ENCODE peak calls at places on chromosomes 6 and 20, in seven cellular contexts. P, N, Q, C, K, Y and I are unnamed samples.

GRCh38 chr6:109093732-109094131 is 914 bp downstream of the SESN1 start:
- DNase-seq in K (no peak), Q (peak; percentile 18), P (no peak), N (no peak), C (no peak), Y (no peak), I (peak; percentile 42)

GRCh38 chr20:7332169-7332568 is 564.7 kb downstream of the BMP2 start:
- DNase-seq in K (no peak), P (no peak), Y (no peak), C (no peak), Q (no peak), N (no peak), I (no peak)

GRCh38 chr20:20364016-20364746 is 3.7 kb upstream of the INSM1 start:
- DNase-seq in Y (peak; percentile 14), Q (no peak), N (peak; percentile 26), C (no peak), P (no peak), K (peak; percentile 34), I (no peak)

GRCh38 chr20:1391640-1392442 is 1.0 kb downstream of the FKBP1A start:
- DNase-seq in K (no peak), Y (no peak), Q (peak; percentile 48), C (no peak), N (no peak), P (no peak), I (peak; percentile 82)

GRCh38 chr6:72672906-72673305 is 51.0 kb downstream of the KCNQ5 start:
- DNase-seq in K (no peak), Q (no peak), N (no peak), C (no peak), P (no peak), Y (no peak), I (no peak)

GRCh38 chr20:6489361-6490154 is 277.9 kb upstream of the BMP2 start:
- DNase-seq in Q (peak; percentile 75), N (no peak), K (no peak), C (no peak), Y (no peak), P (no peak), I (no peak)

GRCh38 chr20:62876826-62877728 is 15.5 kb upstream of the TCFL5 start:
- DNase-seq in Q (no peak), K (no peak), N (no peak), P (peak; percentile 78), C (no peak), Y (no peak), I (peak; percentile 52)

GRCh38 chr6:128519931-128520435 is 416 bp downstream of the PTPRK start:
- DNase-seq in N (peak; percentile 20), P (no peak), Q (no peak), Y (peak; percentile 52), K (no peak), C (no peak), I (no peak)

GRCh38 chr6:25499851-25500250 is 152.2 kb upstream of the SCGN start:
- DNase-seq in Q (peak; percentile 72), P (no peak), N (no peak), Y (no peak), K (no peak), C (peak; percentile 17), I (no peak)

GRCh38 chr6:125812394-125813231 is 21.9 kb downstream of the NCOA7 start:
- DNase-seq in Y (no peak), P (no peak), K (no peak), C (no peak), N (no peak), Q (peak; percentile 99), I (peak; percentile 97)

GRCh38 chr6:2254747-2255146 is 9.3 kb upstream of the GMDS start:
- DNase-seq in Y (no peak), K (no peak), P (no peak), Q (no peak), C (no peak), N (no peak), I (no peak)

GRCh38 chr6:125957845-125958244 is 1.3 kb downstream of the HINT3 start:
- DNase-seq in Q (peak; percentile 33), Y (no peak), P (no peak), C (peak; percentile 25), K (no peak), N (no peak), I (peak; percentile 74)

GRCh38 chr6:31529329-31530150 is 778 bp downstream of the MCCD1 start:
- DNase-seq in Q (no peak), C (no peak), Y (no peak), K (no peak), N (no peak), P (no peak), I (no peak)

GRCh38 chr6:12806811-12807210 is 90.2 kb downstream of the PHACTR1 start:
- DNase-seq in P (no peak), Y (no peak), C (no peak), K (no peak), Q (no peak), N (no peak), I (peak; percentile 21)

DNA sequence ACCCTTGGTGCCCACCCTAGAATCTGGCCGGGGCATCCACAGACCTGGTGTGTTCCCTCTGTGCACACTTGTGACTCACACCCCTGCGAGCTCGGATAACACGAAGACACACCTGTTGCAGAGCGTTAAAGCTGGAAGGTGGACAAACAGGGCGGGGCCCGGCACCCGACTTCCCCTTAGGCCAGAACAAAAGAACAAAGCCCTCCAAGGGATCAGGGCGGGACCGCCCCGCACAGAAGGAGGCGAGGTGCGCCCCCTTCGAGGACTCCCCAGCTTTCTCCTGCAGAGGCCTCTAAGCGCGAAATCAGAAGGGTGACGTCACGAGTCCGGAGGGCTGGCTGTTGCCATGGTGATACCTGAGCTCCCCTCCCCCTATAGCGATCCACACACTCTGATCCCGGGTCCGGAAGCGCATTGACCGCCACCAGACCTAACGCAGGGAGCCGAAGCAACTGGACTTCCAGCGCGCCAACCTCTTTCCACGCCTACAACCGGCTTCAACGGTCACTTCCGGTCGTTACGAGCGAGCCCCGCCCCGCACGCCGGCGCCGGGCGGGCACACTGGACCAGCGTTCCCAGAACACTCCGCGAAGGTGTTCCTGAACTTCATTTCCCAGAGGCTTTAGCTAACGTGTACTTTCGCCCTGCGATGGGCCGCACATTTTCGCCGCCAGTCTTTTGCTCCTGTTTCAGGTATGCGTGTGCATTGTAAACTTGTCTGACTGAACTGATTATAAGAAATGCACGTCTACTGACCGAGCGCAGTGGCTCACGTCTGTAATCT is at the start of gene ZNF184:
- DNase-seq in N (peak; percentile 99), Y (peak; percentile 95), C (peak; percentile 98), Q (peak; percentile 99), K (peak; percentile 90), P (peak; percentile 95), I (peak; percentile 98)
- TF ChIP-seq CTCF in N (peak; percentile 17), Y (peak; percentile 24), C (no peak), Q (no peak), K (no peak), P (peak; percentile 27), I (no peak)

GRCh38 chr6:85118233-85118632 is 331.6 kb upstream of the NT5E start:
- DNase-seq in Q (no peak), N (no peak), C (peak; percentile 4), P (no peak), K (no peak), Y (no peak), I (no peak)
- TF ChIP-seq CTCF in Q (peak; percentile 5), N (peak; percentile 29), C (no peak), P (no peak), K (peak; percentile 30), Y (peak; percentile 30), I (no peak)

GRCh38 chr6:7669742-7670141 is 56.2 kb upstream of the BMP6 start:
- DNase-seq in P (no peak), K (no peak), C (no peak), N (no peak), Y (no peak), Q (no peak), I (peak; percentile 13)
- TF ChIP-seq CTCF in P (no peak), K (no peak), C (no peak), N (no peak), Y (no peak), Q (no peak), I (no peak)

GRCh38 chr6:120274547-120274946 is 925.0 kb upstream of the MAN1A1 start:
- DNase-seq in K (no peak), C (no peak), Y (no peak), Q (no peak), N (no peak), P (no peak), I (no peak)
- TF ChIP-seq CTCF in K (no peak), C (no peak), Y (no peak), Q (no peak), N (peak; percentile 17), P (no peak), I (no peak)

GRCh38 chr20:36541227-36542018 is at the start of gene MYL9:
- DNase-seq in Y (peak; percentile 54), P (peak; percentile 97), N (peak; percentile 44), Q (peak; percentile 81), C (peak; percentile 69), K (peak; percentile 36), I (peak; percentile 85)

GRCh38 chr20:36538026-36538764 is 3.1 kb upstream of the MYL9 start:
- DNase-seq in N (no peak), K (no peak), C (no peak), Y (no peak), P (no peak), Q (peak; percentile 65), I (peak; percentile 88)

GRCh38 chr20:36542019-36542488 is 735 bp downstream of the MYL9 start:
- DNase-seq in P (peak; percentile 72), Y (peak; percentile 30), K (peak; percentile 41), Q (peak; percentile 59), C (peak; percentile 33), N (no peak), I (peak; percentile 64)

GRCh38 chr20:36542516-36543186 is 1.3 kb downstream of the MYL9 start:
- DNase-seq in K (no peak), P (no peak), Y (no peak), N (no peak), C (no peak), Q (no peak), I (no peak)

DNA sequence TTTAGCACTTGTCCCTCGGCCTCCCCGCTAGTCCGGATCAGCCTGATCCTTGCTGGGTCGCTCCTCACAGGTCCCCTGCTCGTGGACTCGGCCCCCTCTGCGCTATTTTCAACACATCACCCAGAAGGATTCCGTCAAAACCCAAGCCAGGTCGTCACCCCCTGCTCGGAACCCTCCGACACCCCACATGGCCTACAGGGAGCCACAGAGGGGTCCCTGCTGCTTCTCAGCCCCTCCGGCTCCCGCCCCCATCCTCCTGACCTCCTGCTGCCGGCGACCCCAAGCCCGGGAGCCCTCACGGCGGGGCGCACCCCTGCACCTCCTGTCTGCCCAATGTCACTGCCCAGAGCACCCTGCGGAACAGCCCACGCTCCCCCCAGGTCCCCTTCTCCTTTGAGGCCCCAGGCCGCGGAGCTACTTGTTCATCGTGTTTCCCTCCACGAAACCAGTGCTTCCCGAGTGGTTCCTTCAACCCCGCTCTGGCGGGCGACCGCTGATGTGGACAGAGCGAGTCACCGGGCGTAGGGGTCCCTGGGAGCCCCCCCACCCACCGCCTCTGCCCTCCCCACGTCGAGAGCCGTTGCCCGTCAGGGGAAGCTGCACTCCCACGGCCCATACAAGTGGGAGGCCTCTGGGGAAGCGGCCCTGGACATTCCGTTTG is 638 bp upstream of the MYL9 start:
- DNase-seq in K (no peak), P (peak; percentile 49), Y (no peak), N (no peak), Q (no peak), C (no peak), I (no peak)
- TF ChIP-seq CTCF in K (no peak), P (no peak), Y (no peak), N (no peak), Q (no peak), C (no peak), I (no peak)

GRCh38 chr6:122372647-122373046 is 26.8 kb upstream of the HSF2 start:
- DNase-seq in K (no peak), Y (no peak), P (no peak), Q (no peak), N (no peak), C (no peak), I (peak; percentile 18)
- TF ChIP-seq CTCF in K (peak; percentile 58), Y (peak; percentile 36), P (no peak), Q (peak; percentile 34), N (no peak), C (no peak), I (no peak)